ENCODE peak calls at places on chromosomes 4 and X, in four cellular contexts. N is HCT116, C is testis, K is A549. X is an unnamed sample.

GRCh38 chr4:166827167-166827566 is 407.1 kb downstream of the SPOCK3 start:
- DNase-seq in N (no peak), C (no peak), K (no peak), X (no peak)

GRCh38 chr4:143346208-143346607 is 9.5 kb downstream of the GAB1 start:
- DNase-seq in N (no peak), C (no peak), K (no peak), X (peak; percentile 39)

GRCh38 chr4:26173619-26174018 is 147.2 kb upstream of the RBPJ start:
- DNase-seq in N (no peak), C (no peak), K (no peak), X (no peak)

GRCh38 chrX:40513012-40513411 is 67.8 kb upstream of the ATP6AP2 start:
- DNase-seq in N (no peak), C (no peak), K (no peak), X (no peak)

GRCh38 chr4:137390141-137390540 is 142.2 kb downstream of the PCDH18 start:
- DNase-seq in N (no peak), C (no peak), K (no peak), X (no peak)

GRCh38 chr4:57097711-57098110 is 12.5 kb downstream of the IGFBP7 start:
- DNase-seq in N (no peak), C (no peak), K (no peak), X (no peak)

GRCh38 chrX:131366387-131366786 is 77.3 kb upstream of the IGSF1 start:
- DNase-seq in N (no peak), C (no peak), K (peak; percentile 1), X (no peak)

GRCh38 chr4:177287298-177287697 is 22.4 kb upstream of the NEIL3 start:
- DNase-seq in N (no peak), C (no peak), K (no peak), X (no peak)

GRCh38 chr4:81781824-81782223 is 310.1 kb upstream of the RASGEF1B start:
- DNase-seq in N (no peak), C (no peak), K (no peak), X (no peak)

GRCh38 chr4:102196221-102196620 is 149.1 kb downstream of the SLC39A8 start:
- DNase-seq in N (no peak), C (no peak), K (no peak), X (no peak)

GRCh38 chr4:101157415-101158135 is 189.8 kb downstream of the PPP3CA start:
- DNase-seq in N (no peak), C (no peak), K (peak; percentile 25), X (no peak)

GRCh38 chrX:44906542-44906941 is 33.6 kb downstream of the KDM6A start:
- DNase-seq in N (no peak), C (no peak), K (no peak), X (no peak)

GRCh38 chrX:24283122-24283789 is 30.6 kb downstream of the SUPT20HL2 start:
- DNase-seq in N (no peak), C (peak; percentile 26), K (no peak), X (no peak)

DNA sequence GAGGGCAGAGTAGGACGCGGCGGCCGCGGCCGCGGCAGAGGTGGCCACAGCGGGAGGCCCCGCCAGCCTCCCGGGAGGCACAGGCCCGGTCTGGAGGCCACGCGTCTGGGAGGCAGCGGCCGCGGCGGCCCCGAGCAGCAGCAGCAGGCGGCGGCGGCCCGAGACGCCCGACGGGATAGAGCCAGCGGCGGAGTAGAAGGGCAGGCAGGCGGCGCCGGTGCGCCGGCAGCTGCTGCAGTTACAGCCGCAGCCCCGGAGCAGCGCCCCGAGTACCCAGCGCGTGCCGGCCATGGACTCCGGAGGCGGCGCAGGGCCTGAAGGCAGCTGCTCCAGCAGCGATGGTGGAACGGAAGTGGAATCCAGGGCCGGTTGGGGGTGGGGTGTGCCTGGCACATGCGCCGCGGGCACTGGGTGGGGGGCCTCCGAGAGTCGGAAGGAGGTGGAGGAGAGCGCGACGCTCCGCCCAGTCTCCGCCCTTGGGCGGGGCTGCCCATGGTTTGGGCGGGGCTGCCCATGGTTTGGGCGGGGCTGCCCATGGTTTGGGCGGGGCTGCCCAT is at the start of gene GRSF1:
- DNase-seq in N (peak; percentile 82), C (peak; percentile 95), K (peak; percentile 93), X (peak; percentile 91)
- TF ChIP-seq POLR2A in N (peak; percentile 73), C (no peak), K (peak; percentile 86), X (peak; percentile 74)

GRCh38 chr4:186166852-186167512 is 24.4 kb upstream of the CYP4V2 start:
- DNase-seq in N (no peak), C (no peak), K (no peak), X (no peak)

GRCh38 chr4:186159613-186160012 is 31.8 kb upstream of the CYP4V2 start:
- DNase-seq in N (no peak), C (no peak), K (no peak), X (no peak)

GRCh38 chr4:186158966-186159365 is 32.4 kb upstream of the CYP4V2 start:
- DNase-seq in N (no peak), C (no peak), K (no peak), X (no peak)

GRCh38 chr4:186158021-186158859 is 33.1 kb upstream of the CYP4V2 start:
- DNase-seq in N (no peak), C (no peak), K (no peak), X (no peak)

DNA sequence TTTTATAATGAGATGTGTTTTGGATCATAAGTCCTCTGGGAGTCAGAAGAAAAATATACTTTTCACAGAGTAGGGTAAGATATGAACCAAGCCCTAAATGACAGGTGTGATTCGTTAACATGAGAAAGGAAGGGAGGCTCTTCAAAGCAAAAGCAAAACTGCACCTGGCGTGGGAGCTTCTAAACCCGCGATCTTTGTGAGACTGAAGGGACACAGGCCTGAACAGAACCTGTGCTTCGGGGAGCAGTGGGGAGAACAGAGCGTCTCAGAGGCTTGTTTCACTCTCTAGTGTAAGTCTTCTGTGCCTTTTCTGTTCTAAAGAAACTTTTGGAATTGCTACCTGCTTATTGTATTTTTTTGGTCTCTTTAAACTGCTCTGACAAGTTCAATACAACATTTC is 30.2 kb upstream of the CYP4V2 start:
- DNase-seq in N (no peak), C (no peak), K (no peak), X (no peak)
- TF ChIP-seq POLR2A in N (no peak), C (no peak), K (no peak), X (no peak)

GRCh38 chr4:7936963-7937362 is 2.7 kb downstream of the AFAP1 start:
- DNase-seq in N (no peak), C (no peak), K (no peak), X (no peak)

GRCh38 chr4:7942019-7942556 is 2.4 kb upstream of the AFAP1 start:
- DNase-seq in N (no peak), C (no peak), K (no peak), X (no peak)

GRCh38 chr4:7941111-7942018 is 1.7 kb upstream of the AFAP1 start:
- DNase-seq in N (no peak), C (no peak), K (no peak), X (no peak)

GRCh38 chr4:7938513-7939376 is 916 bp downstream of the AFAP1 start:
- DNase-seq in N (no peak), C (peak; percentile 29), K (peak; percentile 21), X (no peak)

GRCh38 chr4:7939377-7940108 is at the start of gene AFAP1:
- DNase-seq in N (peak; percentile 37), C (peak; percentile 91), K (peak; percentile 69), X (peak; percentile 62)
- TF ChIP-seq POLR2A in N (peak; percentile 15), C (no peak), K (peak; percentile 26), X (no peak)

DNA sequence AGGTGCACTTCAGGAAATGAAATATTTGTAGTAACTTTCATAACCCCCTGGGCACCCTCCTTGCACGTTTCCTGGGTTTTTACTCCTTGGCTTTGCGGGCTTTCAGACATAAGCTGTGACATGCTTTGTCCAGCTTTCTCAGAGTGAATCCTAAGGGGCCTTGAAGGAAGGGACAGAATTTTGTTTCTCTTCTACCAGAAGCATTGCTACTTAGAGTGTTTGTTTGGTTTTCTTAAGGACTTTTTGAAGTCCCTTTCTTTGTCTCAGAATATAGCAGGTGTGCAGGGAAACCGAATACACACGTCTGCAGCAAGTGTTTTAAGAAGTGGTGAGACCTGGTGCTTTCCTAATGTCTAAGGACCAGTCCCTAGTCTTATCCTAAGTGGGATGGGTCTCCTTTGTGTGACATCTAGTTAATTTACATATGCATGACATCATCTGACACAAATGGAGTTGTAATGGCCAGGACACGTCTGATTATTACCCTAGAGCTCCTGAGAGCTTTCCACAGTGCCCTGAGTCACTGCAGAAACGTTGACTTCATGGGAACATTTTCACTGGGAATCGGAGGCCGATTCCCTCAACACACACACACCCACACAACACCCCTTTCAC is 1.3 kb downstream of the FAM149A start:
- DNase-seq in N (no peak), C (no peak), K (no peak), X (no peak)
- TF ChIP-seq POLR2A in N (no peak), C (no peak), K (no peak), X (no peak)

GRCh38 chr4:13484749-13485345 is 707 bp upstream of the RAB28 start:
- DNase-seq in N (peak; percentile 16), C (no peak), K (peak; percentile 21), X (peak; percentile 37)

GRCh38 chr4:13478707-13479106 is 5.4 kb downstream of the RAB28 start:
- DNase-seq in N (no peak), C (no peak), K (no peak), X (no peak)

GRCh38 chr4:13483142-13484044 is 747 bp downstream of the RAB28 start:
- DNase-seq in N (peak; percentile 10), C (peak; percentile 67), K (peak; percentile 41), X (peak; percentile 68)

GRCh38 chr4:13481569-13481968 is 2.6 kb downstream of the RAB28 start:
- DNase-seq in N (no peak), C (no peak), K (peak; percentile 1), X (peak; percentile 40)

GRCh38 chr4:13484045-13484748 is at the start of gene RAB28:
- DNase-seq in N (peak; percentile 86), C (peak; percentile 98), K (peak; percentile 91), X (peak; percentile 96)
- TF ChIP-seq POLR2A in N (peak; percentile 28), C (peak; percentile 38), K (peak; percentile 67), X (peak; percentile 44)

DNA sequence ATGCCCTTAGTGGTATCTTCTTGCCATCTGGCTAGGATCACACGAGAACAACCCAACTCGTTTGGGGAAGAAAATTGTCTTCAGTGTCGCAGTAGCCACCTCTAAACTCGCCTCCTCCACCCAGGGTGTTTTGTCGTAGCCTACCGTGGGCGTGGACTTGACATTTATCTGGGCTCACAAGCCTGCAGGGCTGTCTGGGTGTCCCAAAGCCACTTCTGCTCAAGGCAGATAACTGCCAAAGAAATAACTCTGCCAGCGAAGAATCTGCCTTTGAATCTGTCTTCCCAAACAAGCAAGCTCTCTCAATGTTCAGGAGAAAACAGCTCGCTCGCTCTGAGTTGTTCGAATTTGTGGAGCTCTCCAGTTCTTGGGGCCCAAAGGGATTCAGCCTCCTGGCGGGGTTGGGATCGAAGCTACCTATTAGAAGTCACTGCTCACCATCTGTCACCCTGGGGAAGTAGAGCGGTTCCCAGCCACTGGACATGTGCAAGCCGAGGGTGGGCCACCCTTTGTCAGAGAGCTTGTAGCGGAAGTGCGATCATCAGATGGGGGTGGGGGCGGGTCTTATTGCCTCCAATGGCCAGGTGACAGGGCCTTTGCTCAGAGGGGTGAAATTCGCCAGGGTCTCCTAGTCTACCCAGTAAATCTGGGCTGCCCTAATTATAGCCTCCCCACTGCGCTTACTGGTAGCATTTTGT is 14.8 kb downstream of the BLOC1S4 start:
- DNase-seq in N (no peak), C (peak; percentile 37), K (no peak), X (peak; percentile 97)
- TF ChIP-seq POLR2A in N (no peak), C (no peak), K (no peak), X (peak; percentile 67)